ENCODE peak calls at places on chromosomes 11 and 22, in five cellular contexts. W is mesenchymal stem cell; E is tibial nerve; I is fibroblast of lung; Y is CD4-positive, CD25-positive, alpha-beta regulatory T cell. Q is an unnamed sample. For H3K4me1, the result is how much of the 10 kb centered on the place peaks cover.

GRCh38 chr22:39960791-39961746 is 872 bp downstream of the TMA7B start:
- DNase-seq in W (peak), E (no peak), I (peak), Y (peak), Q (no peak)

GRCh38 chr11:67321313-67321871 is 18.1 kb downstream of the SSH3 start:
- DNase-seq in W (no peak), E (no peak), I (no peak), Y (no peak), Q (no peak)

GRCh38 chr22:24516301-24516737 is 21.2 kb downstream of the UPB1 start:
- DNase-seq in W (peak), E (peak), I (peak), Y (no peak), Q (no peak)

GRCh38 chr11:27868226-27868625 is 168.0 kb upstream of the BDNF start:
- DNase-seq in W (no peak), E (no peak), I (no peak), Y (no peak), Q (no peak)

GRCh38 chr11:27861706-27862430 is 161.6 kb upstream of the BDNF start:
- DNase-seq in W (peak), E (no peak), I (peak), Y (no peak), Q (no peak)

GRCh38 chr22:36757608-36758220 is 18.2 kb downstream of the IFT27 start:
- DNase-seq in W (peak), E (peak), I (peak), Y (peak), Q (peak)

GRCh38 chr22:32880061-32880460 is 78.6 kb downstream of the TIMP3 start:
- DNase-seq in W (peak), E (no peak), I (peak), Y (no peak), Q (no peak)

GRCh38 chr11:18726040-18726439 is at the start of gene IGSF22:
- DNase-seq in W (no peak), E (no peak), I (no peak), Y (no peak), Q (no peak)

GRCh38 chr22:36289406-36289870 is 36.5 kb downstream of the APOL1 start:
- DNase-seq in W (no peak), E (no peak), I (no peak), Y (no peak), Q (no peak)

GRCh38 chr11:10322830-10323792 is 18.2 kb downstream of the ADM start:
- DNase-seq in W (peak), E (no peak), I (peak), Y (peak), Q (no peak)

GRCh38 chr11:56916609-56917008 is 72.1 kb upstream of the OR5AK2 start:
- DNase-seq in W (no peak), E (no peak), I (no peak), Y (no peak), Q (no peak)

GRCh38 chr11:29280452-29280851 is 736.4 kb downstream of the KCNA4 start:
- DNase-seq in W (no peak), E (no peak), I (peak), Y (no peak), Q (no peak)

GRCh38 chr22:48145738-48146137 is 1383.3 kb downstream of the TBC1D22A start:
- DNase-seq in W (no peak), E (no peak), I (no peak), Y (no peak), Q (no peak)

GRCh38 chr11:9176136-9176535 is 84.7 kb upstream of the SCUBE2 start:
- DNase-seq in W (no peak), E (no peak), I (no peak), Y (no peak), Q (no peak)

GRCh38 chr22:29269731-29270474 is 1.8 kb downstream of the EWSR1 start:
- DNase-seq in W (peak), E (no peak), I (peak), Y (peak), Q (no peak)

GRCh38 chr11:91296628-91297027 is 928.0 kb upstream of the FAT3 start:
- DNase-seq in W (peak), E (no peak), I (no peak), Y (no peak), Q (no peak)

GRCh38 chr22:21015051-21016006 is at the start of gene P2RX6:
- DNase-seq in W (peak), E (no peak), I (peak), Y (no peak), Q (no peak)

GRCh38 chr22:33314316-33314715 is 256.1 kb upstream of the SYN3 start:
- DNase-seq in W (no peak), E (no peak), I (no peak), Y (no peak), Q (no peak)

GRCh38 chr11:102357116-102357515 is 10.1 kb downstream of the BIRC2 start:
- DNase-seq in W (no peak), E (no peak), I (no peak), Y (no peak), Q (no peak)

GRCh38 chr11:124746621-124747243 is 5.3 kb downstream of the VSIG2 start:
- DNase-seq in W (peak), E (peak), I (peak), Y (peak), Q (peak)

GRCh38 chr22:48749555-48750227 is 1078.0 kb downstream of the BRD1 start:
- DNase-seq in W (no peak), E (no peak), I (no peak), Y (no peak), Q (no peak)

GRCh38 chr11:86192858-86193257 is 51.7 kb upstream of the EED start:
- DNase-seq in W (no peak), E (no peak), I (no peak), Y (no peak), Q (no peak)
- H3K4me3 ChIP-seq in W (peak), E (no peak), I (no peak), Y (peak), Q (no peak)

GRCh38 chr11:64148917-64149617 is 16.8 kb downstream of the MACROD1 start:
- DNase-seq in W (no peak), E (no peak), I (no peak), Y (no peak), Q (no peak)

GRCh38 chr11:64150481-64151239 is 15.3 kb downstream of the MACROD1 start:
- DNase-seq in W (no peak), E (no peak), I (no peak), Y (no peak), Q (no peak)

GRCh38 chr11:64151337-64151736 is 14.6 kb downstream of the MACROD1 start:
- DNase-seq in W (no peak), E (no peak), I (no peak), Y (no peak), Q (no peak)

GRCh38 chr11:64148200-64148916 is 17.6 kb downstream of the MACROD1 start:
- DNase-seq in W (peak), E (peak), I (peak), Y (peak), Q (peak)

GRCh38 chr11:64150051-64150450 is 15.9 kb downstream of the MACROD1 start:
- DNase-seq in W (no peak), E (no peak), I (no peak), Y (no peak), Q (no peak)
- H3K4me1 ChIP-seq in W (under half), E (under half), I (under half), Y (under half), Q (under half)

GRCh38 chr11:20670932-20671403 is 1.6 kb downstream of the NELL1 start:
- DNase-seq in W (no peak), E (no peak), I (no peak), Y (no peak), Q (no peak)
- H3K4me3 ChIP-seq in W (no peak), E (no peak), I (no peak), Y (no peak), Q (no peak)

GRCh38 chr22:46089426-46090041 is 60.8 kb upstream of the PPARA start:
- DNase-seq in W (no peak), E (no peak), I (no peak), Y (no peak), Q (peak)

GRCh38 chr22:46087816-46088277 is 62.5 kb upstream of the PPARA start:
- DNase-seq in W (peak), E (peak), I (peak), Y (no peak), Q (peak)

GRCh38 chr22:46087336-46087690 is 63.0 kb upstream of the PPARA start:
- DNase-seq in W (no peak), E (no peak), I (no peak), Y (no peak), Q (no peak)

GRCh38 chr22:46090051-46090591 is 60.2 kb upstream of the PPARA start:
- DNase-seq in W (no peak), E (no peak), I (peak), Y (no peak), Q (no peak)

DNA sequence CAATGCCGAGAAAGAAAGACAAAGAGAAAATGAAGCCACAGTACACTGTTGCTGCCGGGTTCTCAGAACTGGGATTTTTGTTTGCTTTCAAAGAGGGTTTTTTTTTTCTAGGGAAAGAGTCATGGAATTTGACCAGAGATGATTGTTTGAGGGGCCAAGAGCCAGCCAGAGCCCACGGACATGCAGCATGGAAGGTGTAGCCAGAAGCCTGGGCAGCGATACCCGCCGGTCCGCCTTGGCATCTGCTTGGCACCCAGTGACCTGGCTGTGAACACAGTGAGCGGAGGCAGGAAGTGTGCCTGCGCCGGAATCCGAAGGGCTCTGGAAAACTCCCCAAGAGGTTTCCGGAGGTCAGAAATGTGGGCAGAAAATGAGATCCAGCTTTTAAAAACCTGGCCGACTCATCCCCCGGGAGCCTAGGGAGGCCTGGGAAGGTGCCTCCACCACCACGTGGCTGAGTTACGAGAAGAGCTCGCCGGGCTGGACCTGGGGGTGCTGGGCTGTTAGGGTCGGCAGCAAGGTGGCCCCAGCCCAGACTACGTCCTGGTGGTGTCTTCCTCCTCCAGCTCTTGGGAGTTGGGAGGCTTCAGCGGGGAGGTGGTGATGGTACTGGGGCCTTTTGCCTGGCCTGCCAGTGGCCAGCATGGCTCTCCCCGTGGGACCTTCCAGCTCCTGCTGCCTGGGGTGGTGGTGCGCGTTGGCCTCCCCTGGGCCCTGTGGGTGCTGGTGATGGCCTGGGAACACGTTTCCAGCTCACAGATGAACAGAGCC is 61.6 kb upstream of the PPARA start:
- DNase-seq in W (no peak), E (no peak), I (peak), Y (no peak), Q (peak)
- H3K4me1 ChIP-seq in W (half or more), E (under half), I (half or more), Y (under half), Q (under half)

GRCh38 chr11:86802146-86802545 is 1.8 kb downstream of the PRSS23 start:
- DNase-seq in W (no peak), E (no peak), I (no peak), Y (no peak), Q (no peak)

GRCh38 chr11:86804871-86805415 is 4.6 kb downstream of the PRSS23 start:
- DNase-seq in W (no peak), E (no peak), I (no peak), Y (no peak), Q (no peak)

GRCh38 chr11:86803136-86803535 is 2.8 kb downstream of the PRSS23 start:
- DNase-seq in W (no peak), E (no peak), I (no peak), Y (no peak), Q (no peak)

GRCh38 chr11:86802601-86803051 is 2.3 kb downstream of the PRSS23 start:
- DNase-seq in W (peak), E (no peak), I (peak), Y (peak), Q (no peak)

DNA sequence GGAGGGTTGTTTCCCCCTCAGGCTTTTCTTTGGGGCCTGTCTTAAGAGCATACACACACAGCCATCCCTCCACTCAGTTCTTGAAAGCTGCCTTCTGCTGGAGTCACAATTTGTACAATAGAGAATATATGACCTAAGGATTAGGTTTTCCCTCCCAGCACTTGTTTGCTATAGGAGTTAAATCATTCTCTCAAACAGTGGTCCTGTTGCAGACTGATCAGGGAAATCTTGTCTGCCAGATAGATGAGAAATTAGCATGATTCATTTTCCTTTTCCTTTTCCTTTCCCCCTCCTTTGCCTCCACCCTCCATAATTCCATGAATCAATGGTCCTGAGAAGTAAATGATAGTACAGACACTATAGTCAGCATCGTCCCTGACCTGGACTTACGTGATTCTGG is 3.3 kb downstream of the PRSS23 start:
- DNase-seq in W (no peak), E (no peak), I (no peak), Y (no peak), Q (no peak)
- H3K4me3 ChIP-seq in W (peak), E (no peak), I (no peak), Y (no peak), Q (no peak)